ENCODE peak calls at places on chromosome 14, in six cellular contexts. One of them, this sample, is unnamed. For H3K9me3 and H3K27me3, the result is how much of the 10 kb centered on the place peaks cover.

GRCh38 chr14:31206536-31207286 is 882 bp downstream of the HECTD1 start:
- DNase-seq in right atrium auricular region: no peak
- DNase-seq in IMR-90: no peak
- DNase-seq in thyroid gland: peak
- DNase-seq in ovary: no peak
- DNase-seq in uterus: peak
- DNase-seq in this sample: peak

GRCh38 chr14:56554301-56554700 is 25.3 kb upstream of the TMEM260 start:
- DNase-seq in right atrium auricular region: no peak
- DNase-seq in IMR-90: no peak
- DNase-seq in thyroid gland: no peak
- DNase-seq in ovary: no peak
- DNase-seq in uterus: no peak
- DNase-seq in this sample: no peak

GRCh38 chr14:90137807-90138206 is 76.0 kb downstream of the KCNK13 start:
- DNase-seq in right atrium auricular region: no peak
- DNase-seq in IMR-90: peak
- DNase-seq in thyroid gland: no peak
- DNase-seq in ovary: no peak
- DNase-seq in uterus: no peak
- DNase-seq in this sample: no peak

GRCh38 chr14:38409081-38409705 is 153.3 kb upstream of the CLEC14A start:
- DNase-seq in right atrium auricular region: no peak
- DNase-seq in IMR-90: peak
- DNase-seq in thyroid gland: no peak
- DNase-seq in ovary: no peak
- DNase-seq in uterus: no peak
- DNase-seq in this sample: no peak

GRCh38 chr14:90894241-90894640 is 78.0 kb upstream of the TTC7B start:
- DNase-seq in right atrium auricular region: no peak
- DNase-seq in IMR-90: no peak
- DNase-seq in thyroid gland: no peak
- DNase-seq in ovary: no peak
- DNase-seq in uterus: no peak
- DNase-seq in this sample: no peak

GRCh38 chr14:63727231-63727735 is 582 bp downstream of the SGPP1 start:
- DNase-seq in right atrium auricular region: peak
- DNase-seq in IMR-90: peak
- DNase-seq in thyroid gland: peak
- DNase-seq in ovary: peak
- DNase-seq in uterus: peak
- DNase-seq in this sample: peak

GRCh38 chr14:64421166-64421565 is 33.0 kb downstream of the MTHFD1 start:
- DNase-seq in right atrium auricular region: no peak
- DNase-seq in IMR-90: peak
- DNase-seq in thyroid gland: no peak
- DNase-seq in ovary: no peak
- DNase-seq in uterus: no peak
- DNase-seq in this sample: peak

GRCh38 chr14:63174760-63175191 is 29.5 kb upstream of the RHOJ start:
- DNase-seq in right atrium auricular region: no peak
- DNase-seq in IMR-90: peak
- DNase-seq in thyroid gland: no peak
- DNase-seq in ovary: no peak
- DNase-seq in uterus: no peak
- DNase-seq in this sample: no peak

GRCh38 chr14:77026930-77027537 is 1.5 kb downstream of the IRF2BPL start:
- DNase-seq in right atrium auricular region: no peak
- DNase-seq in IMR-90: peak
- DNase-seq in thyroid gland: peak
- DNase-seq in ovary: peak
- DNase-seq in uterus: peak
- DNase-seq in this sample: peak

GRCh38 chr14:68781161-68782021 is 11.5 kb downstream of the ZFP36L1 start:
- DNase-seq in right atrium auricular region: peak
- DNase-seq in IMR-90: no peak
- DNase-seq in thyroid gland: no peak
- DNase-seq in ovary: no peak
- DNase-seq in uterus: peak
- DNase-seq in this sample: no peak

GRCh38 chr14:27411021-27411420 is 813.2 kb upstream of the NOVA1 start:
- DNase-seq in right atrium auricular region: no peak
- DNase-seq in IMR-90: no peak
- DNase-seq in thyroid gland: no peak
- DNase-seq in ovary: no peak
- DNase-seq in uterus: no peak
- DNase-seq in this sample: no peak

GRCh38 chr14:34187061-34187460 is 236.2 kb upstream of the EGLN3 start:
- DNase-seq in right atrium auricular region: no peak
- DNase-seq in IMR-90: no peak
- DNase-seq in thyroid gland: no peak
- DNase-seq in ovary: no peak
- DNase-seq in uterus: no peak
- DNase-seq in this sample: no peak

GRCh38 chr14:61927521-61927920 is 165.3 kb downstream of the SNAPC1 start:
- DNase-seq in right atrium auricular region: no peak
- DNase-seq in IMR-90: peak
- DNase-seq in thyroid gland: no peak
- DNase-seq in ovary: no peak
- DNase-seq in uterus: no peak
- DNase-seq in this sample: no peak

GRCh38 chr14:101865288-101865687 is 99.1 kb upstream of the DYNC1H1 start:
- DNase-seq in right atrium auricular region: peak
- DNase-seq in IMR-90: no peak
- DNase-seq in thyroid gland: no peak
- DNase-seq in ovary: no peak
- DNase-seq in uterus: no peak
- DNase-seq in this sample: no peak

GRCh38 chr14:35576260-35576659 is 42.3 kb downstream of the INSM2 start:
- DNase-seq in right atrium auricular region: no peak
- DNase-seq in IMR-90: peak
- DNase-seq in thyroid gland: no peak
- DNase-seq in ovary: no peak
- DNase-seq in uterus: no peak
- DNase-seq in this sample: no peak

GRCh38 chr14:22905627-22906026 is 13.3 kb downstream of the RBM23 start:
- DNase-seq in right atrium auricular region: no peak
- DNase-seq in IMR-90: no peak
- DNase-seq in thyroid gland: no peak
- DNase-seq in ovary: no peak
- DNase-seq in uterus: no peak
- DNase-seq in this sample: no peak

GRCh38 chr14:101716077-101716950 is 45.2 kb upstream of the PPP2R5C start:
- DNase-seq in right atrium auricular region: peak
- DNase-seq in IMR-90: no peak
- DNase-seq in thyroid gland: no peak
- DNase-seq in ovary: no peak
- DNase-seq in uterus: no peak
- DNase-seq in this sample: no peak

GRCh38 chr14:102462391-102462790 is 47.2 kb downstream of the ANKRD9 start:
- DNase-seq in right atrium auricular region: no peak
- DNase-seq in IMR-90: peak
- DNase-seq in thyroid gland: no peak
- DNase-seq in ovary: no peak
- DNase-seq in uterus: no peak
- DNase-seq in this sample: no peak

GRCh38 chr14:101457936-101458535 is 103.3 kb upstream of the DIO3 start:
- DNase-seq in right atrium auricular region: no peak
- DNase-seq in IMR-90: no peak
- DNase-seq in thyroid gland: no peak
- DNase-seq in ovary: no peak
- DNase-seq in uterus: no peak
- DNase-seq in this sample: no peak

GRCh38 chr14:97056086-97056485 is 258.9 kb downstream of the VRK1 start:
- DNase-seq in right atrium auricular region: no peak
- DNase-seq in IMR-90: no peak
- DNase-seq in thyroid gland: peak
- DNase-seq in ovary: no peak
- DNase-seq in uterus: no peak
- DNase-seq in this sample: no peak

GRCh38 chr14:50232276-50232642 is 881 bp upstream of the SOS2 start:
- DNase-seq in right atrium auricular region: no peak
- DNase-seq in IMR-90: no peak
- DNase-seq in thyroid gland: no peak
- DNase-seq in ovary: no peak
- DNase-seq in uterus: no peak
- DNase-seq in this sample: no peak

GRCh38 chr14:63454863-63455622 is 88.1 kb downstream of the PPP2R5E start:
- DNase-seq in right atrium auricular region: no peak
- DNase-seq in IMR-90: peak
- DNase-seq in thyroid gland: peak
- DNase-seq in ovary: no peak
- DNase-seq in uterus: no peak
- DNase-seq in this sample: no peak

GRCh38 chr14:32847867-32848266 is 90.8 kb upstream of the NPAS3 start:
- DNase-seq in right atrium auricular region: no peak
- DNase-seq in IMR-90: no peak
- DNase-seq in thyroid gland: no peak
- DNase-seq in ovary: no peak
- DNase-seq in uterus: no peak
- DNase-seq in this sample: no peak
- H3K9me3 ChIP-seq in right atrium auricular region: under half
- H3K9me3 ChIP-seq in IMR-90: under half
- H3K9me3 ChIP-seq in thyroid gland: under half
- H3K9me3 ChIP-seq in ovary: under half
- H3K9me3 ChIP-seq in uterus: under half
- H3K9me3 ChIP-seq in this sample: under half

GRCh38 chr14:99252443-99252939 is 19.5 kb downstream of the BCL11B start:
- DNase-seq in right atrium auricular region: no peak
- DNase-seq in IMR-90: no peak
- DNase-seq in thyroid gland: no peak
- DNase-seq in ovary: no peak
- DNase-seq in uterus: no peak
- DNase-seq in this sample: no peak

GRCh38 chr14:99252940-99253868 is 18.8 kb downstream of the BCL11B start:
- DNase-seq in right atrium auricular region: no peak
- DNase-seq in IMR-90: no peak
- DNase-seq in thyroid gland: no peak
- DNase-seq in ovary: no peak
- DNase-seq in uterus: no peak
- DNase-seq in this sample: no peak

GRCh38 chr14:99255621-99256482 is 16.1 kb downstream of the BCL11B start:
- DNase-seq in right atrium auricular region: no peak
- DNase-seq in IMR-90: no peak
- DNase-seq in thyroid gland: no peak
- DNase-seq in ovary: no peak
- DNase-seq in uterus: no peak
- DNase-seq in this sample: no peak

GRCh38 chr14:99254391-99255009 is 17.5 kb downstream of the BCL11B start:
- DNase-seq in right atrium auricular region: no peak
- DNase-seq in IMR-90: no peak
- DNase-seq in thyroid gland: no peak
- DNase-seq in ovary: no peak
- DNase-seq in uterus: no peak
- DNase-seq in this sample: no peak

DNA sequence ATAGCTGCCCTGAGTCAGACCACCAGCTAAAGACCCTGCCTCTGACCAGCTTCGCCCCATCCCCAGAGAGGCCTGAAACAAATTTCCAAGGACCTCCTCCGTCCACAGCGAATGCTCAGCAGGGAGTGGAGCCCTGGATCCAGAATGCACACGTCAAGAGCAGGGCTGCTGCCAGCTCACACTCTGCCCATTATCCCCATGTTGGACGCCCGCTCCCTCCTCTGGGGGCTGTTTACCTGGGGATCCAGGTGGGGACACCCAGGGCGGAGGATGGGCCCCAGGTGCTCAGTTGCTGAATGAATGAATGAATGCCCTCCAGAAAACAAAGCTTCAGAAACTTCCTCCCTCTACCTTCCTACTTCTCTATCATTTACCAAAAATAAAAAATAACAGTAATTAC is 18.1 kb downstream of the BCL11B start:
- DNase-seq in right atrium auricular region: no peak
- DNase-seq in IMR-90: no peak
- DNase-seq in thyroid gland: no peak
- DNase-seq in ovary: no peak
- DNase-seq in uterus: no peak
- DNase-seq in this sample: no peak
- H3K27me3 ChIP-seq in right atrium auricular region: under half
- H3K27me3 ChIP-seq in IMR-90: under half
- H3K27me3 ChIP-seq in thyroid gland: under half
- H3K27me3 ChIP-seq in ovary: under half
- H3K27me3 ChIP-seq in uterus: under half
- H3K27me3 ChIP-seq in this sample: under half

DNA sequence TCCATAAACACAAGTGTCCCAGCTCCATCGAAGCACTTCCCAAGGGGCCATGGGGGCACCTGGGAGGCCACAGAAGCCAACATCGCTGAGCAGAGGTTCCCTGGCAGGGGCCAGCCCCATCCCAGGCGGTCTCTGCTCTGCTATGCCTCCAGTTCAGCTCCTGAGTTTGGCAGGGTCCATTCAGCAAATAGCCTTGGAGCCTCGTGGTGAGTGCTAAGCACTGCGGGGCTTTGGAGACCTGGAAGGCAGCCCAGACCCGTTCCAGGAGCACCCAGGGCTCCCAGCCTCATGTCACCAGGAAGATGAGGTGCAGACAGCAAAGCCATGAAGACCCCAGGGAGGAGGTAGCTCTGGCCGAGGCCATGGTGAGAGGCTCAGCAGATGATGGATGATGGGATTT is 109.5 kb downstream of the LGMN start:
- DNase-seq in right atrium auricular region: no peak
- DNase-seq in IMR-90: no peak
- DNase-seq in thyroid gland: no peak
- DNase-seq in ovary: no peak
- DNase-seq in uterus: no peak
- DNase-seq in this sample: no peak
- TF ChIP-seq CTCF in right atrium auricular region: no peak
- TF ChIP-seq CTCF in IMR-90: no peak
- TF ChIP-seq CTCF in thyroid gland: no peak
- TF ChIP-seq CTCF in ovary: no peak
- TF ChIP-seq CTCF in uterus: no peak
- TF ChIP-seq CTCF in this sample: no peak

DNA sequence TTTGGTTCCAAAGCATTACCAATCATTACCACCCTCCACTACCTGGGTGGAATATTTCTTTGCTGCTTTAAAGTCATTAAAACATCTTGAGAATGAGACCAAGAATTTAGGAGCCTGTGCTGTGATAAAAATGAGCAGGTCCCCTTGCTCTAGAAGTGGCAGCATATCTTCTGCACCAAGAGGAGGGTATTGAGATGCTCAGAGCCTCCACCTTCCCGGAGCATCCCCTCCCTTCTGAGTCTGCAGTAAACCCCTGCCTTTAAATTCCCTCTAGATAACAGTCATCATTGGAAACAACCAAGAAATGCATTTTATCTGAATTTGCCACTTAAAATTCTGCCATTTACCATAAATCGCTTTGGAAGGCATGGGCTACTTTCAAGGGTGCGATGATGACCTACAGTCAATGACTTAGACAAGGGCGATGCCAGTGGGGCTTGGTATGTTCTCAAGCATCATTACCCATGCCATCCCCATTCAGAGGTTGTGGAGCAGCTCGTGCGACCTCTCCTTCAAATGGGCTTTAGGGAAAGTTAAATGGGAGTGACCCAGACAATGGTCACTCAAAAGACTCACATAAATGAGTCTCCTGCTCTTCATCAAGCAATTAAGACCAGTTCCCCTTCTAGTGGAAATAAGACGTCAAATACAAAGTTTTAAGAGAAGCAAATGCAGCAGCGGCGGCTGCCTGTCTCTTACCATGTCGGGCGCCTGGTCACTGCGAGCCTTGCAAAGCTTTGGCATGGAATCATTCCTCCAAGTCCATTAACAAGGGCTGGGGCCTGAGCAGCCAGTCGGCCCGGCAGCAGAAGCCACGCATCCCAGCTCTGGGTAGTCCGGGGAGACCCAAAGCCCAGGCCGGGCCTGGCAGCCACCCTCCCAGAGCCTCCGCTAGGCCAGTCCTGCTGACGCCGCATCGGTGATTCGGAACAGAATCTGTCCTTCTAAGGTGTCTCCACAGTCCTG is 334.5 kb downstream of the TMEM121 start:
- DNase-seq in right atrium auricular region: no peak
- DNase-seq in IMR-90: no peak
- DNase-seq in thyroid gland: no peak
- DNase-seq in ovary: peak
- DNase-seq in uterus: peak
- DNase-seq in this sample: no peak
- H3K9me3 ChIP-seq in right atrium auricular region: under half
- H3K9me3 ChIP-seq in IMR-90: half or more
- H3K9me3 ChIP-seq in thyroid gland: under half
- H3K9me3 ChIP-seq in ovary: under half
- H3K9me3 ChIP-seq in uterus: under half
- H3K9me3 ChIP-seq in this sample: under half

This sample was measured in psoas muscle.